ENCODE peak calls at places on chromosomes 6 and 20, in seven cellular contexts. One of them, this sample, is unnamed.

GRCh38 chr6:119384444-119384843 is 34.9 kb upstream of the MAN1A1 start:
- DNase-seq in substantia nigra: no peak
- DNase-seq in RWPE2: no peak
- DNase-seq in A549: no peak
- DNase-seq in left lung: peak
- DNase-seq in heart left ventricle: peak
- DNase-seq in ovary: no peak
- DNase-seq in this sample: no peak

GRCh38 chr6:27161946-27162603 is 85.4 kb upstream of the PRSS16 start:
- DNase-seq in substantia nigra: no peak
- DNase-seq in RWPE2: no peak
- DNase-seq in A549: no peak
- DNase-seq in left lung: no peak
- DNase-seq in heart left ventricle: no peak
- DNase-seq in ovary: peak
- DNase-seq in this sample: no peak

GRCh38 chr6:48147101-48147500 is 36.1 kb upstream of the PTCHD4 start:
- DNase-seq in substantia nigra: no peak
- DNase-seq in RWPE2: no peak
- DNase-seq in A549: no peak
- DNase-seq in left lung: no peak
- DNase-seq in heart left ventricle: no peak
- DNase-seq in ovary: no peak
- DNase-seq in this sample: no peak

GRCh38 chr6:21870071-21870729 is 276.6 kb downstream of the SOX4 start:
- DNase-seq in substantia nigra: no peak
- DNase-seq in RWPE2: no peak
- DNase-seq in A549: no peak
- DNase-seq in left lung: no peak
- DNase-seq in heart left ventricle: no peak
- DNase-seq in ovary: no peak
- DNase-seq in this sample: no peak

GRCh38 chr6:105892577-105893262 is 193.4 kb upstream of the PRDM1 start:
- DNase-seq in substantia nigra: no peak
- DNase-seq in RWPE2: no peak
- DNase-seq in A549: no peak
- DNase-seq in left lung: no peak
- DNase-seq in heart left ventricle: no peak
- DNase-seq in ovary: no peak
- DNase-seq in this sample: no peak

GRCh38 chr6:107179004-107179403 is 63.7 kb upstream of the BEND3 start:
- DNase-seq in substantia nigra: no peak
- DNase-seq in RWPE2: no peak
- DNase-seq in A549: no peak
- DNase-seq in left lung: no peak
- DNase-seq in heart left ventricle: no peak
- DNase-seq in ovary: no peak
- DNase-seq in this sample: no peak

GRCh38 chr6:32148722-32149576 is 2.8 kb downstream of the PRRT1 start:
- DNase-seq in substantia nigra: no peak
- DNase-seq in RWPE2: no peak
- DNase-seq in A549: no peak
- DNase-seq in left lung: peak
- DNase-seq in heart left ventricle: peak
- DNase-seq in ovary: peak
- DNase-seq in this sample: peak

GRCh38 chr6:75893058-75893775 is 144.2 kb downstream of the MYO6 start:
- DNase-seq in substantia nigra: no peak
- DNase-seq in RWPE2: no peak
- DNase-seq in A549: peak
- DNase-seq in left lung: no peak
- DNase-seq in heart left ventricle: no peak
- DNase-seq in ovary: no peak
- DNase-seq in this sample: no peak

GRCh38 chr6:2429460-2429859 is 184.1 kb upstream of the GMDS start:
- DNase-seq in substantia nigra: no peak
- DNase-seq in RWPE2: no peak
- DNase-seq in A549: no peak
- DNase-seq in left lung: no peak
- DNase-seq in heart left ventricle: no peak
- DNase-seq in ovary: no peak
- DNase-seq in this sample: no peak

GRCh38 chr6:32196682-32197616 is 4.5 kb upstream of the GPSM3 start:
- DNase-seq in substantia nigra: peak
- DNase-seq in RWPE2: no peak
- DNase-seq in A549: no peak
- DNase-seq in left lung: no peak
- DNase-seq in heart left ventricle: peak
- DNase-seq in ovary: peak
- DNase-seq in this sample: no peak

GRCh38 chr6:139520321-139520768 is 145.9 kb upstream of the CITED2 start:
- DNase-seq in substantia nigra: no peak
- DNase-seq in RWPE2: no peak
- DNase-seq in A549: no peak
- DNase-seq in left lung: no peak
- DNase-seq in heart left ventricle: no peak
- DNase-seq in ovary: no peak
- DNase-seq in this sample: no peak

GRCh38 chr20:62666736-62667529 is 24.6 kb downstream of the SLCO4A1 start:
- DNase-seq in substantia nigra: no peak
- DNase-seq in RWPE2: no peak
- DNase-seq in A549: no peak
- DNase-seq in left lung: peak
- DNase-seq in heart left ventricle: peak
- DNase-seq in ovary: peak
- DNase-seq in this sample: no peak

GRCh38 chr20:43830883-43831282 is 83.8 kb upstream of the TOX2 start:
- DNase-seq in substantia nigra: no peak
- DNase-seq in RWPE2: peak
- DNase-seq in A549: no peak
- DNase-seq in left lung: no peak
- DNase-seq in heart left ventricle: no peak
- DNase-seq in ovary: no peak
- DNase-seq in this sample: no peak

DNA sequence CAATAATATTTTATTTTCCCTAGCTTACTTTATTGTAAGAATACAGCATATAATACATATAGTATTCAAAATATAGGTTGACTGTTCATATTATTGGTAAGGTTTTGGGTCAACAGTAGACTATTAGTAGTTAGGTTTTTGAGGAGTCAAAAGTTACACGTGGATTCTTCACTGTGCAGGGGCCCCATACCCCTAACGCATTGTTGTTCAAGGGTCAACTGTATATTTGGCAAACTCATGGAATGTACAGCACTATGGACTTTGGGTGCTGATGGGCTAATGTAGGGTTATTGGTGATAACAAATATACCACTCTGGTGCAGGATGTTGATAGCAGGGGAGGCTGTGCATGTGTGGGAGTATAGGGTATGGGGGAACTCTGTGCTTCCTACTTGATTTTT is 397.2 kb downstream of the BCKDHB start:
- DNase-seq in substantia nigra: no peak
- DNase-seq in RWPE2: no peak
- DNase-seq in A549: no peak
- DNase-seq in left lung: no peak
- DNase-seq in heart left ventricle: no peak
- DNase-seq in ovary: no peak
- DNase-seq in this sample: no peak
- H3K27ac ChIP-seq in substantia nigra: no peak
- H3K27ac ChIP-seq in RWPE2: no peak
- H3K27ac ChIP-seq in A549: no peak
- H3K27ac ChIP-seq in left lung: no peak
- H3K27ac ChIP-seq in heart left ventricle: no peak
- H3K27ac ChIP-seq in ovary: no peak
- H3K27ac ChIP-seq in this sample: no peak

GRCh38 chr20:39829255-39829654 is 859.8 kb downstream of the MAFB start:
- DNase-seq in substantia nigra: no peak
- DNase-seq in RWPE2: no peak
- DNase-seq in A549: no peak
- DNase-seq in left lung: no peak
- DNase-seq in heart left ventricle: no peak
- DNase-seq in ovary: no peak
- DNase-seq in this sample: no peak
- H3K27ac ChIP-seq in substantia nigra: no peak
- H3K27ac ChIP-seq in RWPE2: no peak
- H3K27ac ChIP-seq in A549: no peak
- H3K27ac ChIP-seq in left lung: no peak
- H3K27ac ChIP-seq in heart left ventricle: no peak
- H3K27ac ChIP-seq in ovary: no peak
- H3K27ac ChIP-seq in this sample: no peak

GRCh38 chr6:94074764-94075163 is 655.4 kb upstream of the EPHA7 start:
- DNase-seq in substantia nigra: no peak
- DNase-seq in RWPE2: no peak
- DNase-seq in A549: no peak
- DNase-seq in left lung: no peak
- DNase-seq in heart left ventricle: no peak
- DNase-seq in ovary: no peak
- DNase-seq in this sample: no peak

GRCh38 chr6:94071835-94072234 is 652.5 kb upstream of the EPHA7 start:
- DNase-seq in substantia nigra: no peak
- DNase-seq in RWPE2: no peak
- DNase-seq in A549: no peak
- DNase-seq in left lung: no peak
- DNase-seq in heart left ventricle: no peak
- DNase-seq in ovary: no peak
- DNase-seq in this sample: no peak
- H3K27ac ChIP-seq in substantia nigra: no peak
- H3K27ac ChIP-seq in RWPE2: no peak
- H3K27ac ChIP-seq in A549: no peak
- H3K27ac ChIP-seq in left lung: no peak
- H3K27ac ChIP-seq in heart left ventricle: no peak
- H3K27ac ChIP-seq in ovary: no peak
- H3K27ac ChIP-seq in this sample: no peak

GRCh38 chr6:52801188-52801841 is 2.3 kb downstream of the GSTA1 start:
- DNase-seq in substantia nigra: no peak
- DNase-seq in RWPE2: no peak
- DNase-seq in A549: no peak
- DNase-seq in left lung: no peak
- DNase-seq in heart left ventricle: no peak
- DNase-seq in ovary: no peak
- DNase-seq in this sample: no peak
- H3K27ac ChIP-seq in substantia nigra: no peak
- H3K27ac ChIP-seq in RWPE2: no peak
- H3K27ac ChIP-seq in A549: no peak
- H3K27ac ChIP-seq in left lung: no peak
- H3K27ac ChIP-seq in heart left ventricle: no peak
- H3K27ac ChIP-seq in ovary: no peak
- H3K27ac ChIP-seq in this sample: no peak

DNA sequence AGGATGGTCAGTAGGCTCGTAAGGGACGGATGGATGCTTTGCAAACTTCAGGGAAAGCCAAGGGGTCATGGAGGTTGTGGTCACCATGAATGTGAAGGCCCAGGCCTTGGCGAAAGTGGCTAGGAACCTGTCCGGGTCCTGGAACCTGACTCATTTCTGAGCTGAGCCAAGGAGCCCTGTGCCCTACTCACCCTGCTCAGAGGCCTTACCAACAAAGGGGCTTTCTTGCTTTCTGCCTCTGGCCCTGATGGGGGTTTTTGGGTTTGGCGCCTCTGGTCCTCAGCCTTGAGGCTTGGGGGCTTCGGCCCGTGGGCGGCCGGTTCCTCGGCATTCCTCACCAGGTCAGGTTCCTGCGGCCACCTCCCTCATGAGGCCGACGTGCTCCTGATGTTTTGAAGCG is 155.1 kb downstream of the DTNBP1 start:
- DNase-seq in substantia nigra: no peak
- DNase-seq in RWPE2: no peak
- DNase-seq in A549: no peak
- DNase-seq in left lung: no peak
- DNase-seq in heart left ventricle: no peak
- DNase-seq in ovary: no peak
- DNase-seq in this sample: peak
- H3K27ac ChIP-seq in substantia nigra: no peak
- H3K27ac ChIP-seq in RWPE2: no peak
- H3K27ac ChIP-seq in A549: no peak
- H3K27ac ChIP-seq in left lung: peak
- H3K27ac ChIP-seq in heart left ventricle: no peak
- H3K27ac ChIP-seq in ovary: no peak
- H3K27ac ChIP-seq in this sample: no peak

GRCh38 chr6:34227656-34228421 is 8.8 kb upstream of the HMGA1 start:
- DNase-seq in substantia nigra: no peak
- DNase-seq in RWPE2: no peak
- DNase-seq in A549: no peak
- DNase-seq in left lung: no peak
- DNase-seq in heart left ventricle: no peak
- DNase-seq in ovary: no peak
- DNase-seq in this sample: peak
- H3K27ac ChIP-seq in substantia nigra: no peak
- H3K27ac ChIP-seq in RWPE2: peak
- H3K27ac ChIP-seq in A549: no peak
- H3K27ac ChIP-seq in left lung: no peak
- H3K27ac ChIP-seq in heart left ventricle: no peak
- H3K27ac ChIP-seq in ovary: no peak
- H3K27ac ChIP-seq in this sample: no peak

This sample was measured in aorta.